ENCODE peak calls at places on chromosomes 4 and X, in seven cellular contexts. A is A549, B is colonic mucosa, F is Daoy, U is bronchial epithelial cell, G is NCI-H69, M is WTC11. D is an unnamed sample.

GRCh38 chrX:138057883-138058282 is 492.0 kb downstream of the ZIC3 start:
- DNase-seq in A (no peak), B (no peak), F (no peak), U (no peak), G (no peak), M (no peak), D (no peak)

GRCh38 chr4:184473515-184474260 is 662 bp downstream of the IRF2 start:
- DNase-seq in A (peak; percentile 24), B (peak; percentile 50), F (peak; percentile 28), U (no peak), G (peak; percentile 56), M (peak; percentile 49), D (peak; percentile 30)

GRCh38 chrX:84729809-84730208 is 227.6 kb upstream of the HDX start:
- DNase-seq in A (peak; percentile 5), B (no peak), F (no peak), U (peak; percentile 21), G (peak; percentile 60), M (peak; percentile 26), D (peak; percentile 11)

GRCh38 chrX:31832263-31832662 is 760.4 kb upstream of the FTHL17 start:
- DNase-seq in A (no peak), B (no peak), F (peak; percentile 20), U (peak; percentile 65), G (peak; percentile 59), M (no peak), D (no peak)

GRCh38 chr4:2786152-2786671 is 6.7 kb upstream of the SH3BP2 start:
- DNase-seq in A (no peak), B (no peak), F (no peak), U (no peak), G (no peak), M (no peak), D (no peak)

GRCh38 chr4:6324999-6325790 is 55.5 kb downstream of the WFS1 start:
- DNase-seq in A (no peak), B (peak; percentile 29), F (peak; percentile 76), U (peak; percentile 41), G (peak; percentile 3), M (no peak), D (peak; percentile 78)

GRCh38 chr4:85149656-85150055 is 183.2 kb upstream of the WDFY3 start:
- DNase-seq in A (no peak), B (no peak), F (no peak), U (peak; percentile 50), G (no peak), M (no peak), D (no peak)

GRCh38 chr4:125664091-125664767 is 349.5 kb downstream of the FAT4 start:
- DNase-seq in A (no peak), B (no peak), F (no peak), U (no peak), G (no peak), M (no peak), D (no peak)

GRCh38 chr4:40311811-40312346 is 23.3 kb upstream of the CHRNA9 start:
- DNase-seq in A (no peak), B (no peak), F (no peak), U (peak; percentile 72), G (no peak), M (no peak), D (no peak)

GRCh38 chr4:81436096-81436495 is 35.6 kb downstream of the RASGEF1B start:
- DNase-seq in A (no peak), B (no peak), F (no peak), U (peak; percentile 88), G (no peak), M (no peak), D (no peak)

GRCh38 chr4:44157611-44158277 is 290.9 kb downstream of the KCTD8 start:
- DNase-seq in A (no peak), B (no peak), F (no peak), U (peak; percentile 52), G (peak; percentile 0), M (no peak), D (peak; percentile 56)

GRCh38 chr4:98845960-98846359 is 83.0 kb downstream of the EIF4E start:
- DNase-seq in A (no peak), B (no peak), F (no peak), U (no peak), G (no peak), M (no peak), D (no peak)

GRCh38 chr4:138535316-138535715 is 293.2 kb upstream of the SLC7A11 start:
- DNase-seq in A (no peak), B (no peak), F (no peak), U (no peak), G (no peak), M (no peak), D (no peak)

GRCh38 chrX:40976971-40977370 is 108.3 kb upstream of the USP9X start:
- DNase-seq in A (no peak), B (no peak), F (no peak), U (no peak), G (no peak), M (no peak), D (no peak)

GRCh38 chr4:85938062-85938461 is 421.8 kb downstream of the MAPK10 start:
- DNase-seq in A (no peak), B (peak; percentile 24), F (no peak), U (no peak), G (peak; percentile 2), M (no peak), D (no peak)

GRCh38 chr4:185016946-185017797 is 1.1 kb upstream of the HELT start:
- DNase-seq in A (no peak), B (no peak), F (no peak), U (no peak), G (no peak), M (peak; percentile 46), D (no peak)

GRCh38 chr4:159051245-159052071 is 51.4 kb upstream of the RAPGEF2 start:
- DNase-seq in A (no peak), B (no peak), F (no peak), U (no peak), G (no peak), M (no peak), D (no peak)

GRCh38 chr4:184942447-184943425 is 75.6 kb upstream of the HELT start:
- DNase-seq in A (no peak), B (peak; percentile 3), F (no peak), U (no peak), G (no peak), M (no peak), D (no peak)

GRCh38 chr4:140829825-140830224 is 73.6 kb upstream of the TBC1D9 start:
- DNase-seq in A (no peak), B (no peak), F (no peak), U (no peak), G (no peak), M (no peak), D (no peak)

GRCh38 chrX:46588263-46588662 is 14.7 kb downstream of the CHST7 start:
- DNase-seq in A (no peak), B (no peak), F (peak; percentile 12), U (peak; percentile 44), G (no peak), M (peak; percentile 13), D (no peak)

GRCh38 chr4:84796388-84796787 is 170.1 kb downstream of the WDFY3 start:
- DNase-seq in A (no peak), B (no peak), F (no peak), U (no peak), G (peak; percentile 7), M (no peak), D (no peak)

GRCh38 chr4:114659386-114660008 is 60.9 kb downstream of the UGT8 start:
- DNase-seq in A (peak; percentile 17), B (peak; percentile 75), F (peak; percentile 52), U (peak; percentile 77), G (peak; percentile 84), M (peak; percentile 66), D (peak; percentile 72)

GRCh38 chr4:173747537-173748257 is 217.7 kb upstream of the HAND2 start:
- DNase-seq in A (no peak), B (no peak), F (no peak), U (no peak), G (no peak), M (no peak), D (no peak)

GRCh38 chrX:148500428-148501120 is at the start of gene AFF2:
- DNase-seq in A (peak; percentile 2), B (no peak), F (peak; percentile 16), U (no peak), G (peak; percentile 28), M (peak; percentile 38), D (no peak)

GRCh38 chr4:104942990-104943758 is 203.5 kb upstream of the TET2 start:
- DNase-seq in A (no peak), B (no peak), F (no peak), U (peak; percentile 80), G (no peak), M (no peak), D (no peak)

GRCh38 chr4:169956441-169956840 is 69.8 kb downstream of the MFAP3L start:
- DNase-seq in A (no peak), B (no peak), F (no peak), U (no peak), G (no peak), M (no peak), D (no peak)

GRCh38 chr4:99815597-99816011 is 1.0 kb upstream of the DAPP1 start:
- DNase-seq in A (no peak), B (peak; percentile 81), F (no peak), U (peak; percentile 100), G (peak; percentile 53), M (no peak), D (no peak)

GRCh38 chrX:46325312-46325877 is 219.8 kb downstream of the ZNF674 start:
- DNase-seq in A (peak; percentile 80), B (no peak), F (peak; percentile 89), U (peak; percentile 86), G (peak; percentile 17), M (peak; percentile 22), D (peak; percentile 87)

GRCh38 chrX:79415056-79415455 is 47.9 kb upstream of the ITM2A start:
- DNase-seq in A (no peak), B (no peak), F (no peak), U (no peak), G (no peak), M (no peak), D (no peak)

GRCh38 chr4:16067515-16067914 is 16.3 kb downstream of the PROM1 start:
- DNase-seq in A (no peak), B (no peak), F (no peak), U (no peak), G (no peak), M (no peak), D (no peak)

GRCh38 chr4:186953601-186954260 is 230.1 kb upstream of the FAT1 start:
- DNase-seq in A (no peak), B (no peak), F (no peak), U (no peak), G (no peak), M (no peak), D (peak; percentile 39)

GRCh38 chrX:50881028-50881427 is 29.5 kb upstream of the BMP15 start:
- DNase-seq in A (no peak), B (no peak), F (no peak), U (peak; percentile 92), G (no peak), M (no peak), D (no peak)

GRCh38 chrX:116009871-116010710 is 160.5 kb upstream of the AGTR2 start:
- DNase-seq in A (no peak), B (no peak), F (no peak), U (no peak), G (no peak), M (peak; percentile 30), D (no peak)

GRCh38 chr4:173191623-173192041 is 23.0 kb downstream of the GALNT7 start:
- DNase-seq in A (no peak), B (no peak), F (peak; percentile 8), U (peak; percentile 92), G (peak; percentile 51), M (no peak), D (peak; percentile 55)

GRCh38 chr4:111018231-111018630 is 395.4 kb upstream of the PITX2 start:
- DNase-seq in A (no peak), B (no peak), F (no peak), U (no peak), G (no peak), M (no peak), D (no peak)

GRCh38 chr4:26321326-26322276 is 787 bp downstream of the RBPJ start:
- DNase-seq in A (peak; percentile 5), B (peak; percentile 47), F (peak; percentile 34), U (peak; percentile 17), G (peak; percentile 63), M (peak; percentile 42), D (no peak)